ENCODE peak calls at places on chromosome 12, in four cellular contexts. One of them, this sample, is unnamed.

GRCh38 chr12:22083167-22083566 is 37.1 kb downstream of the CMAS start:
- DNase-seq in retinal pigment epithelial cell: no peak
- DNase-seq in KBM-7: peak
- DNase-seq in NCI-H1092 treated with DMSO at 0.1 percent for 48 hours: no peak
- DNase-seq in this sample: no peak

GRCh38 chr12:46470039-46470627 is 97.6 kb upstream of the SLC38A2 start:
- DNase-seq in retinal pigment epithelial cell: no peak
- DNase-seq in KBM-7: no peak
- DNase-seq in NCI-H1092 treated with DMSO at 0.1 percent for 48 hours: no peak
- DNase-seq in this sample: no peak

GRCh38 chr12:77337327-77337726 is 272.0 kb upstream of the E2F7 start:
- DNase-seq in retinal pigment epithelial cell: no peak
- DNase-seq in KBM-7: no peak
- DNase-seq in NCI-H1092 treated with DMSO at 0.1 percent for 48 hours: no peak
- DNase-seq in this sample: no peak

GRCh38 chr12:107447336-107447735 is 238.3 kb upstream of the PWP1 start:
- DNase-seq in retinal pigment epithelial cell: no peak
- DNase-seq in KBM-7: no peak
- DNase-seq in NCI-H1092 treated with DMSO at 0.1 percent for 48 hours: no peak
- DNase-seq in this sample: no peak

GRCh38 chr12:102740157-102741032 is 176.6 kb downstream of the PAH start:
- DNase-seq in retinal pigment epithelial cell: peak
- DNase-seq in KBM-7: peak
- DNase-seq in NCI-H1092 treated with DMSO at 0.1 percent for 48 hours: no peak
- DNase-seq in this sample: no peak

GRCh38 chr12:6182279-6182898 is 17.8 kb upstream of the CD9 start:
- DNase-seq in retinal pigment epithelial cell: peak
- DNase-seq in KBM-7: peak
- DNase-seq in NCI-H1092 treated with DMSO at 0.1 percent for 48 hours: no peak
- DNase-seq in this sample: no peak

GRCh38 chr12:117718141-117718540 is 250.6 kb downstream of the KSR2 start:
- DNase-seq in retinal pigment epithelial cell: no peak
- DNase-seq in KBM-7: no peak
- DNase-seq in NCI-H1092 treated with DMSO at 0.1 percent for 48 hours: no peak
- DNase-seq in this sample: no peak

GRCh38 chr12:5078423-5078822 is 34.7 kb downstream of the KCNA5 start:
- DNase-seq in retinal pigment epithelial cell: no peak
- DNase-seq in KBM-7: no peak
- DNase-seq in NCI-H1092 treated with DMSO at 0.1 percent for 48 hours: peak
- DNase-seq in this sample: no peak

GRCh38 chr12:129161511-129161910 is 308.2 kb downstream of the GLT1D1 start:
- DNase-seq in retinal pigment epithelial cell: no peak
- DNase-seq in KBM-7: no peak
- DNase-seq in NCI-H1092 treated with DMSO at 0.1 percent for 48 hours: no peak
- DNase-seq in this sample: no peak

GRCh38 chr12:19220861-19221466 is 91.4 kb downstream of the PLEKHA5 start:
- DNase-seq in retinal pigment epithelial cell: no peak
- DNase-seq in KBM-7: no peak
- DNase-seq in NCI-H1092 treated with DMSO at 0.1 percent for 48 hours: no peak
- DNase-seq in this sample: no peak

GRCh38 chr12:131094831-131095805 is 141.4 kb downstream of the ADGRD1 start:
- DNase-seq in retinal pigment epithelial cell: no peak
- DNase-seq in KBM-7: no peak
- DNase-seq in NCI-H1092 treated with DMSO at 0.1 percent for 48 hours: no peak
- DNase-seq in this sample: no peak

GRCh38 chr12:124469193-124469888 is 98.1 kb downstream of the NCOR2 start:
- DNase-seq in retinal pigment epithelial cell: no peak
- DNase-seq in KBM-7: peak
- DNase-seq in NCI-H1092 treated with DMSO at 0.1 percent for 48 hours: no peak
- DNase-seq in this sample: peak

This sample was measured in H1.